ENCODE peak calls at places on chromosomes 5 and 9, in ten cellular contexts. One of them, this sample, is unnamed.

GRCh38 chr5:145668714-145669113 is 166.4 kb downstream of the PRELID2 start:
- DNase-seq in GM23248: no peak
- DNase-seq in suprapubic skin: no peak
- DNase-seq in tibial nerve: no peak
- DNase-seq in A549: no peak
- DNase-seq in heart left ventricle: no peak
- DNase-seq in heart right ventricle: no peak
- DNase-seq in right cardiac atrium: no peak
- DNase-seq in left lung: no peak
- DNase-seq in Caco-2: no peak
- DNase-seq in this sample: no peak

GRCh38 chr9:27701664-27702063 is 128.4 kb upstream of the C9orf72 start:
- DNase-seq in GM23248: no peak
- DNase-seq in suprapubic skin: no peak
- DNase-seq in tibial nerve: no peak
- DNase-seq in A549: no peak
- DNase-seq in heart left ventricle: peak; percentile 50
- DNase-seq in heart right ventricle: peak; percentile 40
- DNase-seq in right cardiac atrium: peak; percentile 42
- DNase-seq in left lung: peak; percentile 50
- DNase-seq in Caco-2: no peak
- DNase-seq in this sample: no peak

GRCh38 chr9:20508242-20508641 is 114.1 kb downstream of the MLLT3 start:
- DNase-seq in GM23248: no peak
- DNase-seq in suprapubic skin: no peak
- DNase-seq in tibial nerve: no peak
- DNase-seq in A549: no peak
- DNase-seq in heart left ventricle: no peak
- DNase-seq in heart right ventricle: no peak
- DNase-seq in right cardiac atrium: no peak
- DNase-seq in left lung: no peak
- DNase-seq in Caco-2: no peak
- DNase-seq in this sample: no peak

GRCh38 chr5:126900796-126901195 is 123.9 kb downstream of the LMNB1 start:
- DNase-seq in GM23248: no peak
- DNase-seq in suprapubic skin: no peak
- DNase-seq in tibial nerve: no peak
- DNase-seq in A549: no peak
- DNase-seq in heart left ventricle: no peak
- DNase-seq in heart right ventricle: no peak
- DNase-seq in right cardiac atrium: no peak
- DNase-seq in left lung: no peak
- DNase-seq in Caco-2: no peak
- DNase-seq in this sample: no peak

GRCh38 chr9:123871781-123872180 is 58.1 kb downstream of the DENND1A start:
- DNase-seq in GM23248: no peak
- DNase-seq in suprapubic skin: no peak
- DNase-seq in tibial nerve: no peak
- DNase-seq in A549: no peak
- DNase-seq in heart left ventricle: no peak
- DNase-seq in heart right ventricle: no peak
- DNase-seq in right cardiac atrium: no peak
- DNase-seq in left lung: no peak
- DNase-seq in Caco-2: no peak
- DNase-seq in this sample: no peak

GRCh38 chr9:264231-264630 is 49.6 kb downstream of the DOCK8 start:
- DNase-seq in GM23248: no peak
- DNase-seq in suprapubic skin: no peak
- DNase-seq in tibial nerve: no peak
- DNase-seq in A549: no peak
- DNase-seq in heart left ventricle: no peak
- DNase-seq in heart right ventricle: no peak
- DNase-seq in right cardiac atrium: no peak
- DNase-seq in left lung: no peak
- DNase-seq in Caco-2: no peak
- DNase-seq in this sample: no peak

GRCh38 chr9:78296208-78296892 is 575 bp upstream of the PSAT1 start:
- DNase-seq in GM23248: peak; percentile 69
- DNase-seq in suprapubic skin: no peak
- DNase-seq in tibial nerve: no peak
- DNase-seq in A549: peak; percentile 56
- DNase-seq in heart left ventricle: peak; percentile 45
- DNase-seq in heart right ventricle: peak; percentile 9
- DNase-seq in right cardiac atrium: peak; percentile 84
- DNase-seq in left lung: peak; percentile 53
- DNase-seq in Caco-2: peak; percentile 34
- DNase-seq in this sample: peak; percentile 60

GRCh38 chr9:125329978-125330377 is 68.4 kb downstream of the GAPVD1 start:
- DNase-seq in GM23248: peak; percentile 1
- DNase-seq in suprapubic skin: no peak
- DNase-seq in tibial nerve: no peak
- DNase-seq in A549: no peak
- DNase-seq in heart left ventricle: no peak
- DNase-seq in heart right ventricle: no peak
- DNase-seq in right cardiac atrium: no peak
- DNase-seq in left lung: no peak
- DNase-seq in Caco-2: no peak
- DNase-seq in this sample: no peak

GRCh38 chr5:80269991-80270438 is 14.2 kb upstream of the SERINC5 start:
- DNase-seq in GM23248: no peak
- DNase-seq in suprapubic skin: no peak
- DNase-seq in tibial nerve: no peak
- DNase-seq in A549: no peak
- DNase-seq in heart left ventricle: no peak
- DNase-seq in heart right ventricle: no peak
- DNase-seq in right cardiac atrium: no peak
- DNase-seq in left lung: no peak
- DNase-seq in Caco-2: no peak
- DNase-seq in this sample: no peak

GRCh38 chr9:119501374-119501773 is 132.1 kb upstream of the BRINP1 start:
- DNase-seq in GM23248: no peak
- DNase-seq in suprapubic skin: no peak
- DNase-seq in tibial nerve: no peak
- DNase-seq in A549: no peak
- DNase-seq in heart left ventricle: no peak
- DNase-seq in heart right ventricle: no peak
- DNase-seq in right cardiac atrium: no peak
- DNase-seq in left lung: no peak
- DNase-seq in Caco-2: no peak
- DNase-seq in this sample: no peak

GRCh38 chr5:126357585-126358342 is 65.4 kb upstream of the GRAMD2B start:
- DNase-seq in GM23248: no peak
- DNase-seq in suprapubic skin: no peak
- DNase-seq in tibial nerve: no peak
- DNase-seq in A549: no peak
- DNase-seq in heart left ventricle: no peak
- DNase-seq in heart right ventricle: no peak
- DNase-seq in right cardiac atrium: no peak
- DNase-seq in left lung: no peak
- DNase-seq in Caco-2: no peak
- DNase-seq in this sample: no peak

GRCh38 chr5:107376546-107377276 is 294.0 kb downstream of the EFNA5 start:
- DNase-seq in GM23248: no peak
- DNase-seq in suprapubic skin: no peak
- DNase-seq in tibial nerve: no peak
- DNase-seq in A549: no peak
- DNase-seq in heart left ventricle: no peak
- DNase-seq in heart right ventricle: no peak
- DNase-seq in right cardiac atrium: no peak
- DNase-seq in left lung: no peak
- DNase-seq in Caco-2: no peak
- DNase-seq in this sample: no peak

GRCh38 chr5:159937580-159937979 is 21.3 kb downstream of the ADRA1B start:
- DNase-seq in GM23248: no peak
- DNase-seq in suprapubic skin: no peak
- DNase-seq in tibial nerve: no peak
- DNase-seq in A549: no peak
- DNase-seq in heart left ventricle: no peak
- DNase-seq in heart right ventricle: no peak
- DNase-seq in right cardiac atrium: no peak
- DNase-seq in left lung: no peak
- DNase-seq in Caco-2: no peak
- DNase-seq in this sample: no peak

GRCh38 chr5:163434410-163434866 is 3.0 kb upstream of the CCNG1 start:
- DNase-seq in GM23248: no peak
- DNase-seq in suprapubic skin: no peak
- DNase-seq in tibial nerve: no peak
- DNase-seq in A549: peak; percentile 22
- DNase-seq in heart left ventricle: no peak
- DNase-seq in heart right ventricle: no peak
- DNase-seq in right cardiac atrium: no peak
- DNase-seq in left lung: no peak
- DNase-seq in Caco-2: no peak
- DNase-seq in this sample: no peak

GRCh38 chr9:83744206-83744605 is 36.4 kb upstream of the UBQLN1 start:
- DNase-seq in GM23248: no peak
- DNase-seq in suprapubic skin: no peak
- DNase-seq in tibial nerve: no peak
- DNase-seq in A549: no peak
- DNase-seq in heart left ventricle: no peak
- DNase-seq in heart right ventricle: no peak
- DNase-seq in right cardiac atrium: no peak
- DNase-seq in left lung: no peak
- DNase-seq in Caco-2: no peak
- DNase-seq in this sample: no peak

GRCh38 chr5:181088289-181088688 is 42.7 kb downstream of the OR2V1 start:
- DNase-seq in GM23248: peak; percentile 42
- DNase-seq in suprapubic skin: no peak
- DNase-seq in tibial nerve: no peak
- DNase-seq in A549: peak; percentile 68
- DNase-seq in heart left ventricle: no peak
- DNase-seq in heart right ventricle: no peak
- DNase-seq in right cardiac atrium: no peak
- DNase-seq in left lung: no peak
- DNase-seq in Caco-2: no peak
- DNase-seq in this sample: no peak

DNA sequence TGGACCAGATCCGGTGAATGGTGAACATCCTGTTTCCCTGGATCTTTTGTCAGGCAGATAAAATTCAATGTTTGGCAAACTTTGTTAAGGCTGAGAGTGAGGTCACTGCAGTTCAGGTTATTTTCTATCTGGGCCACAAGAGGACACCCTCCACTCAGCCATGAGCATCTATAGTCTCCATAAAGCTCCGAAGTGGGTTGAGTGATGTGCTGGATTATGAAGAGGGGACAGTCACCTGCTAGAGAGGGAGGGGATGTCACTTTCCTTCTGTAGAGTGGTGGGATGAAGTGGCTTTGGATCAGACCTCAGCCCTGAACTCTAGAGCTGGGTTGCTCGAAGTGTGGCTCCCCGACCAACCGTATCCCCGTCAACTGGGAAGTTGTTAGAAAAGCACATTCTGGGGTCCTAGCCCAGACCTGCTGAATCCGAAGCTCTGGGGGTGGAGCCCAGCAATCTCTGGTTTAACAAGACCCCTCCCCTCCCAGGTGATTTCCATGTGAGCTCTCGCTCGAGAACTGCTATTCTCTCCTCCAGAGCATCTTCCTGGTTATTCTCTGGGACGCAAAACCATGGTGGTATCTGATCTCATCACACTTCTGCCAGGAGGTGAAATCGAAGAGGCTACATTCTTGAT is 31.8 kb upstream of the FGF1 start:
- DNase-seq in GM23248: peak; percentile 84
- DNase-seq in suprapubic skin: no peak
- DNase-seq in tibial nerve: no peak
- DNase-seq in A549: peak; percentile 33
- DNase-seq in heart left ventricle: no peak
- DNase-seq in heart right ventricle: peak; percentile 59
- DNase-seq in right cardiac atrium: no peak
- DNase-seq in left lung: no peak
- DNase-seq in Caco-2: peak; percentile 48
- DNase-seq in this sample: no peak
- H3K4me1 ChIP-seq in GM23248: peaks cover 17% of the 10 kb centered on the region
- H3K4me1 ChIP-seq in suprapubic skin: peaks cover 13% of the 10 kb centered on the region
- H3K4me1 ChIP-seq in tibial nerve: no peaks in the 10 kb centered on the region
- H3K4me1 ChIP-seq in A549: peaks cover 22% of the 10 kb centered on the region
- H3K4me1 ChIP-seq in heart left ventricle: no peaks in the 10 kb centered on the region
- H3K4me1 ChIP-seq in heart right ventricle: peaks cover 28% of the 10 kb centered on the region
- H3K4me1 ChIP-seq in right cardiac atrium: no peaks in the 10 kb centered on the region
- H3K4me1 ChIP-seq in left lung: peaks cover 18% of the 10 kb centered on the region
- H3K4me1 ChIP-seq in Caco-2: peaks cover 23% of the 10 kb centered on the region
- H3K4me1 ChIP-seq in this sample: peaks cover 24% of the 10 kb centered on the region

GRCh38 chr9:127832248-127832647 is 22.2 kb downstream of the ENG start:
- DNase-seq in GM23248: no peak
- DNase-seq in suprapubic skin: no peak
- DNase-seq in tibial nerve: no peak
- DNase-seq in A549: no peak
- DNase-seq in heart left ventricle: no peak
- DNase-seq in heart right ventricle: no peak
- DNase-seq in right cardiac atrium: peak; percentile 69
- DNase-seq in left lung: no peak
- DNase-seq in Caco-2: no peak
- DNase-seq in this sample: no peak
- H3K4me1 ChIP-seq in GM23248: peaks cover 54% of the 10 kb centered on the region
- H3K4me1 ChIP-seq in suprapubic skin: peaks cover 47% of the 10 kb centered on the region
- H3K4me1 ChIP-seq in tibial nerve: peaks cover 63% of the 10 kb centered on the region
- H3K4me1 ChIP-seq in A549: peaks cover 9% of the 10 kb centered on the region
- H3K4me1 ChIP-seq in heart left ventricle: peaks cover 15% of the 10 kb centered on the region
- H3K4me1 ChIP-seq in heart right ventricle: peaks cover 90% of the 10 kb centered on the region
- H3K4me1 ChIP-seq in right cardiac atrium: peaks cover 34% of the 10 kb centered on the region
- H3K4me1 ChIP-seq in left lung: peaks cover 97% of the 10 kb centered on the region
- H3K4me1 ChIP-seq in Caco-2: no peaks in the 10 kb centered on the region
- H3K4me1 ChIP-seq in this sample: peaks cover 97% of the 10 kb centered on the region

GRCh38 chr5:421287-421880 is 21.6 kb upstream of the EXOC3 start:
- DNase-seq in GM23248: no peak
- DNase-seq in suprapubic skin: peak; percentile 77
- DNase-seq in tibial nerve: no peak
- DNase-seq in A549: no peak
- DNase-seq in heart left ventricle: no peak
- DNase-seq in heart right ventricle: no peak
- DNase-seq in right cardiac atrium: no peak
- DNase-seq in left lung: no peak
- DNase-seq in Caco-2: no peak
- DNase-seq in this sample: no peak
- H3K4me1 ChIP-seq in GM23248: peaks cover 22% of the 10 kb centered on the region
- H3K4me1 ChIP-seq in suprapubic skin: peaks cover under 1% of the 10 kb centered on the region
- H3K4me1 ChIP-seq in tibial nerve: no peaks in the 10 kb centered on the region
- H3K4me1 ChIP-seq in A549: peaks cover 5% of the 10 kb centered on the region
- H3K4me1 ChIP-seq in heart left ventricle: no peaks in the 10 kb centered on the region
- H3K4me1 ChIP-seq in heart right ventricle: no peaks in the 10 kb centered on the region
- H3K4me1 ChIP-seq in right cardiac atrium: no peaks in the 10 kb centered on the region
- H3K4me1 ChIP-seq in left lung: no peaks in the 10 kb centered on the region
- H3K4me1 ChIP-seq in Caco-2: no peaks in the 10 kb centered on the region
- H3K4me1 ChIP-seq in this sample: no peaks in the 10 kb centered on the region

GRCh38 chr5:137217599-137218200 is 281.4 kb downstream of the SPOCK1 start:
- DNase-seq in GM23248: peak; percentile 58
- DNase-seq in suprapubic skin: no peak
- DNase-seq in tibial nerve: no peak
- DNase-seq in A549: no peak
- DNase-seq in heart left ventricle: no peak
- DNase-seq in heart right ventricle: no peak
- DNase-seq in right cardiac atrium: no peak
- DNase-seq in left lung: no peak
- DNase-seq in Caco-2: no peak
- DNase-seq in this sample: no peak
- H3K4me1 ChIP-seq in GM23248: peaks cover 49% of the 10 kb centered on the region
- H3K4me1 ChIP-seq in suprapubic skin: peaks cover 12% of the 10 kb centered on the region
- H3K4me1 ChIP-seq in tibial nerve: peaks cover 6% of the 10 kb centered on the region
- H3K4me1 ChIP-seq in A549: peaks cover 47% of the 10 kb centered on the region
- H3K4me1 ChIP-seq in heart left ventricle: no peaks in the 10 kb centered on the region
- H3K4me1 ChIP-seq in heart right ventricle: no peaks in the 10 kb centered on the region
- H3K4me1 ChIP-seq in right cardiac atrium: peaks cover 5% of the 10 kb centered on the region
- H3K4me1 ChIP-seq in left lung: no peaks in the 10 kb centered on the region
- H3K4me1 ChIP-seq in Caco-2: no peaks in the 10 kb centered on the region
- H3K4me1 ChIP-seq in this sample: no peaks in the 10 kb centered on the region

This sample was measured in lower lobe of right lung.